ENCODE peak calls at places on chromosome 13, in seven cellular contexts. One of them, this sample, is unnamed.

GRCh38 chr13:48600374-48601364 is 53.1 kb upstream of the CYSLTR2 start:
- DNase-seq in mesendoderm: peak; percentile 85
- DNase-seq in IMR-90: peak; percentile 71
- DNase-seq in psoas muscle: no peak
- DNase-seq in tibial nerve: no peak
- DNase-seq in cardiac fibroblast: peak; percentile 49
- DNase-seq in SK-N-SH: no peak
- DNase-seq in this sample: no peak

GRCh38 chr13:23510544-23510916 is 59.7 kb upstream of the TNFRSF19 start:
- DNase-seq in IMR-90: no peak
- DNase-seq in SK-N-SH: no peak
- DNase-seq in tibial nerve: no peak
- DNase-seq in cardiac fibroblast: peak; percentile 81
- DNase-seq in mesendoderm: no peak
- DNase-seq in psoas muscle: no peak
- DNase-seq in this sample: no peak

GRCh38 chr13:20684041-20684440 is 19.5 kb upstream of the IL17D start:
- DNase-seq in cardiac fibroblast: no peak
- DNase-seq in SK-N-SH: no peak
- DNase-seq in mesendoderm: no peak
- DNase-seq in IMR-90: no peak
- DNase-seq in psoas muscle: no peak
- DNase-seq in tibial nerve: no peak
- DNase-seq in this sample: no peak

GRCh38 chr13:37769078-37769477 is 100.5 kb downstream of the TRPC4 start:
- DNase-seq in tibial nerve: no peak
- DNase-seq in cardiac fibroblast: peak; percentile 22
- DNase-seq in psoas muscle: no peak
- DNase-seq in mesendoderm: no peak
- DNase-seq in SK-N-SH: no peak
- DNase-seq in IMR-90: no peak
- DNase-seq in this sample: no peak

GRCh38 chr13:44305845-44306244 is 67.8 kb upstream of the SERP2 start:
- DNase-seq in psoas muscle: no peak
- DNase-seq in cardiac fibroblast: peak; percentile 32
- DNase-seq in SK-N-SH: no peak
- DNase-seq in mesendoderm: peak; percentile 30
- DNase-seq in tibial nerve: no peak
- DNase-seq in IMR-90: peak; percentile 67
- DNase-seq in this sample: no peak

GRCh38 chr13:24900507-24900906 is 136.5 kb downstream of the RNF17 start:
- DNase-seq in tibial nerve: no peak
- DNase-seq in IMR-90: no peak
- DNase-seq in SK-N-SH: no peak
- DNase-seq in mesendoderm: no peak
- DNase-seq in psoas muscle: no peak
- DNase-seq in cardiac fibroblast: no peak
- DNase-seq in this sample: no peak

GRCh38 chr13:48580185-48580803 is 47.4 kb upstream of the RCBTB2 start:
- DNase-seq in mesendoderm: peak; percentile 69
- DNase-seq in tibial nerve: peak; percentile 99
- DNase-seq in psoas muscle: peak; percentile 69
- DNase-seq in cardiac fibroblast: peak; percentile 79
- DNase-seq in SK-N-SH: peak; percentile 45
- DNase-seq in IMR-90: peak; percentile 56
- DNase-seq in this sample: peak; percentile 71

GRCh38 chr13:27130223-27131015 is 41.2 kb downstream of the USP12 start:
- DNase-seq in IMR-90: peak; percentile 76
- DNase-seq in SK-N-SH: no peak
- DNase-seq in mesendoderm: no peak
- DNase-seq in psoas muscle: no peak
- DNase-seq in tibial nerve: peak; percentile 5
- DNase-seq in cardiac fibroblast: peak; percentile 68
- DNase-seq in this sample: no peak

GRCh38 chr13:21046203-21046602 is 15.2 kb downstream of the LATS2 start:
- DNase-seq in SK-N-SH: no peak
- DNase-seq in cardiac fibroblast: no peak
- DNase-seq in psoas muscle: no peak
- DNase-seq in IMR-90: no peak
- DNase-seq in tibial nerve: no peak
- DNase-seq in mesendoderm: no peak
- DNase-seq in this sample: no peak

GRCh38 chr13:98598043-98598442 is 21.1 kb upstream of the STK24 start:
- DNase-seq in cardiac fibroblast: no peak
- DNase-seq in mesendoderm: peak; percentile 66
- DNase-seq in psoas muscle: no peak
- DNase-seq in SK-N-SH: no peak
- DNase-seq in IMR-90: no peak
- DNase-seq in tibial nerve: no peak
- DNase-seq in this sample: no peak

GRCh38 chr13:51371768-51372399 is 32.4 kb downstream of the SERPINE3 start:
- DNase-seq in mesendoderm: no peak
- DNase-seq in cardiac fibroblast: no peak
- DNase-seq in psoas muscle: no peak
- DNase-seq in tibial nerve: no peak
- DNase-seq in IMR-90: no peak
- DNase-seq in SK-N-SH: no peak
- DNase-seq in this sample: no peak
- H3K4me3 ChIP-seq in mesendoderm: no peak overlapping the region
- H3K4me3 ChIP-seq in cardiac fibroblast: no peak overlapping the region
- H3K4me3 ChIP-seq in psoas muscle: no peak overlapping the region
- H3K4me3 ChIP-seq in tibial nerve: no peak overlapping the region
- H3K4me3 ChIP-seq in IMR-90: no peak overlapping the region
- H3K4me3 ChIP-seq in SK-N-SH: no peak overlapping the region
- H3K4me3 ChIP-seq in this sample: no peak overlapping the region

DNA sequence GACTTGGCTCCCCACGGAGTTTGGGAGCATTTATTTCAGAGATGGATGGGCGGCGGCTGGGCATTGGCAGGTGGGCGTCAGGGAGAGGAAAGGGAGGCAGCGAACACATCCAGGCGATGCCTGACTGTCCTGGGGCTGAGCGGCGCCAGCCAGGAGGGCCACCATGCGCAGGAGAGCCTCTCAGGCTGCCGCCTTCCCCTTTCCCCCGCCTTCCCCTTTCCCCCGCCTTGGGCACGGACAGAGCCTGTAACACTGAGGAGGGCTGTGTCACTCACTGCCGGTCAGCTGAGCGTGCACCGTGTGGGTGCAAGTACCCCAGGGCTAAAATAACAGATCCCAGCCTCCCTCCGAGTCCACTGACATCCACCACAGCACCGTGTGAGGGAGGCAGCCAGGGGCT is 11.4 kb downstream of the MCF2L start:
- DNase-seq in SK-N-SH: peak; percentile 85
- DNase-seq in cardiac fibroblast: no peak
- DNase-seq in IMR-90: no peak
- DNase-seq in mesendoderm: no peak
- DNase-seq in tibial nerve: no peak
- DNase-seq in psoas muscle: no peak
- DNase-seq in this sample: no peak
- H3K4me3 ChIP-seq in SK-N-SH: no peak overlapping the region
- H3K4me3 ChIP-seq in cardiac fibroblast: no peak overlapping the region
- H3K4me3 ChIP-seq in IMR-90: no peak overlapping the region
- H3K4me3 ChIP-seq in mesendoderm: no peak overlapping the region
- H3K4me3 ChIP-seq in tibial nerve: peak overlapping the region; percentile 12
- H3K4me3 ChIP-seq in psoas muscle: peak overlapping the region; percentile 58
- H3K4me3 ChIP-seq in this sample: no peak overlapping the region

GRCh38 chr13:95185311-95185710 is 115.9 kb downstream of the ABCC4 start:
- DNase-seq in tibial nerve: no peak
- DNase-seq in cardiac fibroblast: no peak
- DNase-seq in mesendoderm: no peak
- DNase-seq in IMR-90: no peak
- DNase-seq in psoas muscle: no peak
- DNase-seq in SK-N-SH: no peak
- DNase-seq in this sample: no peak
- H3K4me3 ChIP-seq in tibial nerve: no peak overlapping the region
- H3K4me3 ChIP-seq in cardiac fibroblast: no peak overlapping the region
- H3K4me3 ChIP-seq in mesendoderm: no peak overlapping the region
- H3K4me3 ChIP-seq in IMR-90: no peak overlapping the region
- H3K4me3 ChIP-seq in psoas muscle: no peak overlapping the region
- H3K4me3 ChIP-seq in SK-N-SH: no peak overlapping the region
- H3K4me3 ChIP-seq in this sample: no peak overlapping the region

DNA sequence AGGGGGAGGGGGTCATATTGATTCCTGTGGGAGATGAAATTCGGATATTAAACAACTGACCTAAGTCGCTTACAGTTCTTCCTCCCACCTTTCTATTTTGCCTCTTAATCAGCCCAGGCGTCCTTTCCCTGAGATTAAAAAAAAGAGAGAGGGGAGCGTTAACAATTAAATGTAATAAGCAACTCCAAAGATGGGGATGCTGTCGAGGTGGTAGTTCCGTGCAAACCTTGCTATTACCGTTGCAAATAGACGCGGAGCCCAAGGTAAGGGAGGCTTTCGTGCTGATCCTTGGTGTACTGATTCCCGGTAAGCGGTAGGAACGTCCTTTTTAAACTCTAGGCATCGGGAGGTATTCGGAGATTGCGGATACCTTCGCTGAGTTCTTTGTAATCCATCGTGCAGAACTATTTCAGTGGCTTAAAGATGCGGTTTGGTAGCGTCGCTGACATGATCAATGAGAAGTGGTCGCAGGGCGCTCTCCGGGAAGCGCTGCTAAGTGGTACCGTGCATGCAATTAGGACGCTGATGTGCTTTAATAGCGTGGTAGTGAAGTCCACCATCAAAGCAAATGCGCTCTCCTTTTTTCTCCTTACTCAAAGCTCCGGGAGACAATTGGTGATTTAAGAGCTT is 3.1 kb downstream of the SLITRK5 start:
- DNase-seq in mesendoderm: peak; percentile 33
- DNase-seq in IMR-90: no peak
- DNase-seq in SK-N-SH: peak; percentile 5
- DNase-seq in tibial nerve: no peak
- DNase-seq in cardiac fibroblast: no peak
- DNase-seq in psoas muscle: no peak
- DNase-seq in this sample: no peak
- H3K4me3 ChIP-seq in mesendoderm: peak overlapping the region; percentile 16
- H3K4me3 ChIP-seq in IMR-90: no peak overlapping the region
- H3K4me3 ChIP-seq in SK-N-SH: no peak overlapping the region
- H3K4me3 ChIP-seq in tibial nerve: peak overlapping the region; percentile 52
- H3K4me3 ChIP-seq in cardiac fibroblast: no peak overlapping the region
- H3K4me3 ChIP-seq in psoas muscle: no peak overlapping the region
- H3K4me3 ChIP-seq in this sample: no peak overlapping the region

GRCh38 chr13:19058566-19058965 is 123.1 kb downstream of the TUBA3C start:
- DNase-seq in mesendoderm: no peak
- DNase-seq in tibial nerve: no peak
- DNase-seq in IMR-90: no peak
- DNase-seq in psoas muscle: no peak
- DNase-seq in SK-N-SH: no peak
- DNase-seq in cardiac fibroblast: no peak
- DNase-seq in this sample: peak; percentile 57

GRCh38 chr13:19056355-19056880 is 125.2 kb downstream of the TUBA3C start:
- DNase-seq in tibial nerve: no peak
- DNase-seq in cardiac fibroblast: no peak
- DNase-seq in SK-N-SH: no peak
- DNase-seq in IMR-90: no peak
- DNase-seq in mesendoderm: no peak
- DNase-seq in psoas muscle: no peak
- DNase-seq in this sample: peak; percentile 59

GRCh38 chr13:19055611-19056010 is 126.0 kb downstream of the TUBA3C start:
- DNase-seq in IMR-90: no peak
- DNase-seq in tibial nerve: no peak
- DNase-seq in mesendoderm: no peak
- DNase-seq in cardiac fibroblast: no peak
- DNase-seq in SK-N-SH: no peak
- DNase-seq in psoas muscle: no peak
- DNase-seq in this sample: peak; percentile 44

GRCh38 chr13:19057588-19058340 is 123.9 kb downstream of the TUBA3C start:
- DNase-seq in psoas muscle: no peak
- DNase-seq in IMR-90: no peak
- DNase-seq in SK-N-SH: no peak
- DNase-seq in mesendoderm: no peak
- DNase-seq in tibial nerve: no peak
- DNase-seq in cardiac fibroblast: no peak
- DNase-seq in this sample: no peak

DNA sequence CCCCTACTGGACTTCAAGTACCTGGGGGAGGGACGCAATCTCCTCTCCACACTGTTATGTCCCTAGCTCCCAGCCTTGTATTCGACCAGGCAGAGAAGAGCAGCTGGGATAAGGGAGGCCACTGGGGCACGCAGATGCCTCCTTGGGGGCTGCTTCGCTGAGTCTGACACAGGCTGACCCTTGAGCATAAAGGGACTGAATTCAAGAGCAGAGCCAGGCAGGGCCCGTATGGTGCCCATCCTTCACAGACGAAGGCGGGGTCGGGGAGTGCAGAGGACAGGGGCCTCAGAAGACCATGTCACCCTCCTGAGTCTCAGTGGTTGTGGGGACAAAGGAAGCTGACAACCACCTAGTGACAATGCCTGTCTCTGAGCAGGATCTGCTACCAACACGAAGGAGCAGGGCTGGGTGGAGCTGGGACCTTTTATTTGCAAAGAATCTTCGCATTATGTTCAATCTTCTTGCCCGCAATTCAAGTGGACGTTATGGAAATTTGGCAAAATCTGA is 124.6 kb downstream of the TUBA3C start:
- DNase-seq in tibial nerve: no peak
- DNase-seq in mesendoderm: no peak
- DNase-seq in psoas muscle: no peak
- DNase-seq in IMR-90: no peak
- DNase-seq in SK-N-SH: no peak
- DNase-seq in cardiac fibroblast: no peak
- DNase-seq in this sample: no peak
- H3K4me3 ChIP-seq in tibial nerve: no peak overlapping the region
- H3K4me3 ChIP-seq in mesendoderm: no peak overlapping the region
- H3K4me3 ChIP-seq in psoas muscle: no peak overlapping the region
- H3K4me3 ChIP-seq in IMR-90: no peak overlapping the region
- H3K4me3 ChIP-seq in SK-N-SH: no peak overlapping the region
- H3K4me3 ChIP-seq in cardiac fibroblast: no peak overlapping the region
- H3K4me3 ChIP-seq in this sample: no peak overlapping the region

GRCh38 chr13:33205224-33205623 is 80.3 kb downstream of the STARD13 start:
- DNase-seq in IMR-90: no peak
- DNase-seq in psoas muscle: no peak
- DNase-seq in mesendoderm: no peak
- DNase-seq in cardiac fibroblast: peak; percentile 55
- DNase-seq in SK-N-SH: no peak
- DNase-seq in tibial nerve: no peak
- DNase-seq in this sample: no peak
- H3K4me3 ChIP-seq in IMR-90: no peak overlapping the region
- H3K4me3 ChIP-seq in psoas muscle: peak overlapping the region; percentile 50
- H3K4me3 ChIP-seq in mesendoderm: no peak overlapping the region
- H3K4me3 ChIP-seq in cardiac fibroblast: no peak overlapping the region
- H3K4me3 ChIP-seq in SK-N-SH: peak overlapping the region; percentile 56
- H3K4me3 ChIP-seq in tibial nerve: no peak overlapping the region
- H3K4me3 ChIP-seq in this sample: peak overlapping the region; percentile 100

This sample was measured in aorta.